ENCODE peak calls at places on chromosomes 6 and 20, in nine cellular contexts. X is psoas muscle, W is tibial artery, G is NB4, D is right lobe of liver, U is lower leg skin, E is left lung, N is lower lobe of right lung, I is Caco-2. Z is an unnamed sample.

GRCh38 chr20:41086402-41087324 is 50.7 kb upstream of the PLCG1 start:
- DNase-seq in I (no peak), X (no peak), D (no peak), U (no peak), G (peak), N (no peak), E (no peak), W (no peak), Z (no peak)

GRCh38 chr6:75230484-75231325 is 12.9 kb downstream of the COX7A2 start:
- DNase-seq in W (no peak), G (peak), D (no peak), I (peak), U (no peak), N (no peak), E (no peak), X (no peak), Z (no peak)

GRCh38 chr20:2585811-2586210 is 49.4 kb downstream of the TMC2 start:
- DNase-seq in N (no peak), W (no peak), D (no peak), E (no peak), X (no peak), U (no peak), G (no peak), I (no peak), Z (no peak)

GRCh38 chr20:45969712-45970634 is 2.0 kb downstream of the ZNF335 start:
- DNase-seq in X (no peak), E (no peak), D (peak), N (no peak), G (peak), U (peak), I (peak), W (peak), Z (no peak)

GRCh38 chr6:131652472-131652871 is 15.4 kb downstream of the ENPP3 start:
- DNase-seq in G (no peak), E (no peak), U (no peak), X (no peak), I (no peak), W (no peak), D (no peak), N (no peak), Z (no peak)

GRCh38 chr20:43977252-43977651 is 62.6 kb downstream of the TOX2 start:
- DNase-seq in I (no peak), G (no peak), X (no peak), U (no peak), W (no peak), N (no peak), D (no peak), E (no peak), Z (no peak)

GRCh38 chr6:111552241-111552744 is 53.4 kb downstream of the TRAF3IP2 start:
- DNase-seq in I (peak), W (peak), G (no peak), N (no peak), D (no peak), E (peak), U (peak), X (peak), Z (peak)

GRCh38 chr6:20404641-20405032 is 3.0 kb downstream of the E2F3 start:
- DNase-seq in X (no peak), W (no peak), D (no peak), N (no peak), G (peak), U (no peak), I (peak), E (no peak), Z (no peak)

GRCh38 chr20:63562461-63563185 is 8.7 kb downstream of the FNDC11 start:
- DNase-seq in X (no peak), G (no peak), N (no peak), I (no peak), E (no peak), D (no peak), W (no peak), U (no peak), Z (no peak)

GRCh38 chr20:43870484-43870883 is 44.2 kb upstream of the TOX2 start:
- DNase-seq in U (no peak), N (no peak), E (no peak), X (no peak), I (no peak), D (no peak), G (no peak), W (no peak), Z (no peak)

GRCh38 chr6:47169785-47170685 is 127.9 kb upstream of the ADGRF1 start:
- DNase-seq in W (no peak), G (no peak), I (no peak), E (no peak), U (no peak), N (no peak), D (no peak), X (no peak), Z (no peak)

GRCh38 chr20:1664911-1665310 is 7.3 kb upstream of the SIRPG start:
- DNase-seq in I (no peak), G (peak), D (no peak), N (no peak), X (no peak), E (no peak), U (no peak), W (no peak), Z (no peak)

GRCh38 chr20:30985386-30985785 is 272.1 kb upstream of the DEFB115 start:
- DNase-seq in W (no peak), X (no peak), E (no peak), U (peak), I (no peak), G (no peak), N (peak), D (no peak), Z (peak)

GRCh38 chr20:34390769-34391447 is 27.8 kb downstream of the ITCH start:
- DNase-seq in G (peak), E (peak), X (peak), W (peak), U (no peak), I (peak), D (peak), N (peak), Z (peak)

GRCh38 chr20:4633379-4633778 is 88.3 kb upstream of the PRND start:
- DNase-seq in I (no peak), E (no peak), G (no peak), N (no peak), X (no peak), U (no peak), D (no peak), W (no peak), Z (no peak)

GRCh38 chr6:54579011-54579410 is 267.6 kb upstream of the FAM83B start:
- DNase-seq in I (peak), W (no peak), E (no peak), D (no peak), U (no peak), N (no peak), X (no peak), G (no peak), Z (no peak)

GRCh38 chr6:138007014-138007472 is 100.2 kb downstream of the PERP start:
- DNase-seq in W (no peak), D (no peak), N (no peak), G (peak), U (peak), I (peak), E (no peak), X (no peak), Z (no peak)

GRCh38 chr6:148358196-148358785 is 15.7 kb downstream of the SASH1 start:
- DNase-seq in I (no peak), D (peak), X (peak), W (peak), G (peak), E (no peak), U (no peak), N (no peak), Z (no peak)

GRCh38 chr20:45337367-45338120 is 10.7 kb downstream of the SDC4 start:
- DNase-seq in I (no peak), W (peak), U (no peak), D (peak), X (peak), G (no peak), N (peak), E (peak), Z (no peak)

GRCh38 chr20:4181956-4182945 is 166.9 kb upstream of the RNF24 start:
- DNase-seq in E (no peak), U (no peak), W (no peak), X (no peak), D (no peak), N (peak), G (no peak), I (no peak), Z (no peak)

GRCh38 chr6:108116781-108117426 is 42.4 kb upstream of the OSTM1 start:
- DNase-seq in N (no peak), D (peak), I (no peak), G (peak), W (no peak), X (no peak), U (no peak), E (no peak), Z (no peak)

GRCh38 chr6:3661390-3661789 is 90.1 kb downstream of the PXDC1 start:
- DNase-seq in N (no peak), D (no peak), I (no peak), G (no peak), X (no peak), E (no peak), W (no peak), U (no peak), Z (no peak)

GRCh38 chr6:43798688-43799444 is 28.9 kb downstream of the VEGFA start:
- DNase-seq in G (peak), U (no peak), X (peak), D (peak), N (peak), E (peak), W (no peak), I (peak), Z (no peak)

GRCh38 chr6:73451166-73452106 is 661 bp downstream of the CGAS start:
- DNase-seq in N (peak), E (peak), X (peak), W (peak), D (peak), U (peak), G (peak), I (peak), Z (no peak)

GRCh38 chr6:170063431-170063830 is 227.4 kb downstream of the DLL1 start:
- DNase-seq in E (peak), W (peak), U (no peak), X (no peak), G (no peak), D (peak), I (no peak), N (peak), Z (peak)

GRCh38 chr6:47301441-47301840 is 8.3 kb downstream of the TNFRSF21 start:
- DNase-seq in X (no peak), D (no peak), E (no peak), I (no peak), U (no peak), N (no peak), G (no peak), W (no peak), Z (no peak)

GRCh38 chr6:159056003-159056402 is 11.2 kb upstream of the TAGAP start:
- DNase-seq in E (no peak), N (no peak), U (no peak), D (no peak), I (no peak), X (no peak), W (no peak), G (peak), Z (no peak)

GRCh38 chr6:161374971-161375873 is 101.4 kb upstream of the AGPAT4 start:
- DNase-seq in E (peak), I (peak), W (peak), G (peak), U (peak), D (no peak), X (peak), N (peak), Z (no peak)

GRCh38 chr6:25525078-25525477 is 126.9 kb upstream of the SCGN start:
- DNase-seq in W (no peak), I (no peak), N (no peak), E (no peak), X (no peak), G (no peak), D (no peak), U (no peak), Z (no peak)

GRCh38 chr6:162631546-162631945 is 96.0 kb downstream of the PRKN start:
- DNase-seq in D (no peak), E (no peak), N (no peak), X (no peak), U (no peak), I (no peak), W (no peak), G (no peak), Z (no peak)

GRCh38 chr6:160042014-160042773 is 73.3 kb downstream of the IGF2R start:
- DNase-seq in W (no peak), X (no peak), D (peak), I (no peak), G (no peak), U (peak), N (no peak), E (no peak), Z (no peak)

GRCh38 chr6:37558646-37559045 is 59.0 kb upstream of the CCDC167 start:
- DNase-seq in I (no peak), G (no peak), D (no peak), U (no peak), X (no peak), N (no peak), E (no peak), W (no peak), Z (no peak)

GRCh38 chr6:37558158-37558557 is 58.5 kb upstream of the CCDC167 start:
- DNase-seq in E (no peak), N (no peak), X (no peak), U (no peak), G (no peak), D (no peak), I (no peak), W (no peak), Z (no peak)

GRCh38 chr6:37555040-37555781 is 55.5 kb upstream of the CCDC167 start:
- DNase-seq in X (no peak), N (no peak), I (no peak), G (no peak), D (no peak), E (no peak), W (no peak), U (no peak), Z (no peak)

GRCh38 chr6:37557645-37558114 is 58.0 kb upstream of the CCDC167 start:
- DNase-seq in N (no peak), U (no peak), X (no peak), E (no peak), G (no peak), I (no peak), W (no peak), D (no peak), Z (no peak)

DNA sequence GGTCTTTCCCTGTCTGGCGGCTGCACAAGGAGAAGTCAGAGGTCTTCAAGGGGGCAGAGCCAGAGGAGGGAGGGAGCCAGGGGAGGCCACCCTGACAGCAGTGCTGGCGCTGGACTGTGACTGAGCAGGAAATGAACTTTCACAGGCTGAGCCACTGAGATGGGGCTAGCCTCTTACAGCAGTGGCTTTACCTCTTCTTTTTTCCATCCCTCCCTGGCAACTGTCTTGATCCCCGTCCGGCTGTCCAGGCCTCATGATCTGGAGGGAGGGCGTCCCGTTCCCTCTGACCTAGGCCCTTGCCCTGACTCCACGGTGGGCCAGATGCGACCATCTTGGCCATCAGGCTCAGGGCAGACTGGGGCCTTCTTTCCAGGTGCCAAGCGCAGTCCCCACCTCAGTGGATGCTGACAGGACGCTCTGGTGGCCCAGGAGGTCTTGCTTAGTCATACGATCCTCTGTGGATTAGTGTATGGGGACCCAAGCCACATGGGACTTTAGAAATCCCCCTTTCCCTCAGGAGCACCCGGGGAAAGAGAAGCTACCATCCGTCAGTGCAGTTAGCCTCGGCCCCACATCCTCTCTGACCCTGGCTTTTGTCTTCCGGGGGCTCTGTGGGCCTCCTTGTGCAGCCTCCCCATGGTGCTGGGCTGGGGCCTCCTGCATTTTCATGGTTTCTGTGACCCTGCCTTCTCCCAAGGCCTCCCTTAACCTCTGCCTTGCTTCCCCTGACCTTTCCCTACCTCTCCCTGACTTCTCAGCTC is 57.4 kb upstream of the CCDC167 start:
- DNase-seq in N (no peak), I (no peak), E (no peak), D (no peak), W (no peak), U (no peak), G (no peak), X (no peak), Z (no peak)
- TF ChIP-seq CTCF in N (no peak), I (no peak), E (no peak), D (no peak), W (no peak), U (no peak), G (no peak), X (no peak), Z (no peak)

GRCh38 chr6:19028201-19028600 is 641.1 kb downstream of the RNF144B start:
- DNase-seq in E (no peak), G (no peak), X (no peak), D (no peak), I (no peak), U (no peak), W (no peak), N (no peak), Z (no peak)

DNA sequence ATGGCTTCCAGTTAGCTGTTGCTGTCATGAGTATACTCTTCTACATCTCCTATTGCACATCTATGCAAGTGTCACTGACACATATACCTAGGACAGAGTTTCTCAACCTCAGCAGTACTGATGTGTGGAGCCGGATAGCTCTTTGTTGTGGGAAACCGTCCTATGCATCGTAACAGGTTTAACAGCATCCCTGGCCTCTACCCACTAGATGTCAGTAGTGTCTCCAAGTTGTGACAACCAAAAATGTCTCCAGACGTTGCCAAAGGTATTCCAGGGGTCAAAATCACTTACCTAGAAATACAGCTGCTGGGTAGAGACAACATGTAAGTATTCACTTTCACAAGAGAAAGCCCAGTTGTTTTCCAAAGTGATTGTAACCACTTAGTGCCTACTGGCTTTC is 637.6 kb downstream of the RNF144B start:
- DNase-seq in W (no peak), I (peak), X (no peak), E (no peak), N (no peak), G (peak), D (no peak), U (no peak), Z (no peak)
- TF ChIP-seq CTCF in W (peak), I (peak), X (peak), E (peak), N (peak), G (peak), D (no peak), U (no peak), Z (peak)

GRCh38 chr6:939526-940252 is 246.8 kb upstream of the EXOC2 start:
- DNase-seq in U (peak), X (no peak), D (no peak), N (no peak), I (no peak), W (no peak), G (no peak), E (no peak), Z (no peak)

GRCh38 chr6:935582-935981 is 242.6 kb upstream of the EXOC2 start:
- DNase-seq in G (no peak), X (no peak), I (no peak), N (no peak), E (no peak), U (no peak), D (no peak), W (no peak), Z (peak)

GRCh38 chr6:934686-935085 is 241.7 kb upstream of the EXOC2 start:
- DNase-seq in W (no peak), N (no peak), I (no peak), E (no peak), G (no peak), D (no peak), U (no peak), X (no peak), Z (peak)

GRCh38 chr6:938271-939046 is 245.5 kb upstream of the EXOC2 start:
- DNase-seq in N (no peak), I (no peak), D (no peak), W (no peak), G (no peak), E (no peak), U (peak), X (no peak), Z (peak)

DNA sequence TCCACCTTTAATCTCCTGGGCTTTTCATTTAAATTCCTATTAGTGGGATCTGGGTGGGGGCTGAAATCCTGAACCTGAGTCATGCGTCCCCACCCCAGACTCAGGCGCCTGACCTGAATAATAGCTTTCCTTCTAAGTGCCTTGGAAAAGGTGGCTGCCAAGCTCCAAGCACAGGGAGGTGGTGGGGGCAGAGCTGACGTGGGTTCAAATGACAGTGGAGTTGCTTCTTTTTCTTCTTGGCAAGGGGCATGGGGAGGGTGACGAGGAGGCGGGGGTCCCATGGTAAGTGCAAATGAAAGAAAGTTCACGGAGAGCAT is 246.1 kb upstream of the EXOC2 start:
- DNase-seq in D (no peak), E (no peak), W (no peak), N (no peak), G (no peak), U (peak), I (no peak), X (no peak), Z (no peak)
- TF ChIP-seq CTCF in D (no peak), E (no peak), W (no peak), N (no peak), G (no peak), U (no peak), I (no peak), X (no peak), Z (no peak)

GRCh38 chr20:32672982-32673727 is 586 bp downstream of the C20orf203 start:
- DNase-seq in E (no peak), I (no peak), U (no peak), N (peak), W (no peak), X (no peak), D (no peak), G (peak), Z (no peak)
- TF ChIP-seq CTCF in E (no peak), I (no peak), U (no peak), N (no peak), W (no peak), X (no peak), D (no peak), G (peak), Z (no peak)

DNA sequence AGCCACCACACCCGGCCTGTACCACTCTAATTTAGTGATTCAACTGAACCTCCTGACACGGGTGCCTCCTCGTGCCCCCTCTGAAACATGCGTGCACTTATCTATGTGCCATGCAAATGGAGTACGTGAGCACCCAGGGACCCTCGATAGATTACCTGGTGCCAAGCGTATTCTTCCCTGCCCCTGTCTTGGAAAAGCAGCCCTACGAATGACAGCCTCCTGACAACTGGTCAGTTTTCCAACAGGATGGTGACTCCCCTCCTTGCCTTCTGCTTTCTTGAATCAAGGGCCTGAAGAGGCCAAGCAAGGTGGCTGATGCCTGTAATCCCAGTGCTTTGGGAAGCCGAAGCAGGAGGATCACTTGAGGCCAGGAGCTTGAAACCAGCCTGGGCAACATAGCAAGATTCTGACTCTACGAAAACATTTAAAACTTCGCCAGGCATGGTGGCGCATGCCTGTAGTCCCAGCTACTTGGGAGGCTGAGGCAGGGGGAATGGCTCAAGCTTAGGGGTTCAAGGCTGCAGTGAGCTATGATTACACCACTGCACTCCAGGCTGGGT is 25.4 kb upstream of the SYNJ2 start:
- DNase-seq in U (peak), I (no peak), W (no peak), D (no peak), N (no peak), E (no peak), G (no peak), X (no peak), Z (no peak)
- TF ChIP-seq CTCF in U (no peak), I (no peak), W (no peak), D (no peak), N (no peak), E (no peak), G (no peak), X (no peak), Z (no peak)